ENCODE peak calls at places on chromosomes 3 and 15, in five cellular contexts. One of them, this sample, is unnamed.

GRCh38 chr3:175274056-175274455 is 414.9 kb downstream of the NAALADL2 start:
- DNase-seq in mammary epithelial cell: peak; percentile 20
- DNase-seq in lower leg skin: no peak
- DNase-seq in PC-3: no peak
- DNase-seq in pancreas: no peak
- DNase-seq in this sample: no peak

GRCh38 chr3:42507252-42507651 is 4.8 kb downstream of the VIPR1 start:
- DNase-seq in PC-3: peak; percentile 61
- DNase-seq in pancreas: peak; percentile 50
- DNase-seq in mammary epithelial cell: peak; percentile 13
- DNase-seq in lower leg skin: peak; percentile 85
- DNase-seq in this sample: no peak

GRCh38 chr15:95567686-95568085 is 762.8 kb upstream of the NR2F2 start:
- DNase-seq in PC-3: no peak
- DNase-seq in pancreas: no peak
- DNase-seq in lower leg skin: no peak
- DNase-seq in mammary epithelial cell: no peak
- DNase-seq in this sample: no peak

GRCh38 chr3:126005951-126006350 is 37.0 kb downstream of the ROPN1B start:
- DNase-seq in pancreas: no peak
- DNase-seq in lower leg skin: no peak
- DNase-seq in PC-3: peak; percentile 3
- DNase-seq in mammary epithelial cell: peak; percentile 83
- DNase-seq in this sample: no peak

GRCh38 chr3:98914210-98915080 is 12.9 kb upstream of the DCBLD2 start:
- DNase-seq in mammary epithelial cell: peak; percentile 48
- DNase-seq in pancreas: peak; percentile 20
- DNase-seq in lower leg skin: no peak
- DNase-seq in PC-3: peak; percentile 93
- DNase-seq in this sample: no peak

GRCh38 chr3:195200010-195200822 is 70.7 kb downstream of the XXYLT1 start:
- DNase-seq in PC-3: no peak
- DNase-seq in lower leg skin: no peak
- DNase-seq in mammary epithelial cell: no peak
- DNase-seq in pancreas: no peak
- DNase-seq in this sample: no peak

GRCh38 chr15:65423977-65424679 is 1.4 kb upstream of the IGDCC4 start:
- DNase-seq in PC-3: peak; percentile 52
- DNase-seq in pancreas: no peak
- DNase-seq in lower leg skin: peak; percentile 56
- DNase-seq in mammary epithelial cell: no peak
- DNase-seq in this sample: no peak

GRCh38 chr3:138846350-138846756 is 11.6 kb upstream of the PIK3CB start:
- DNase-seq in pancreas: no peak
- DNase-seq in PC-3: no peak
- DNase-seq in mammary epithelial cell: no peak
- DNase-seq in lower leg skin: no peak
- DNase-seq in this sample: no peak

GRCh38 chr15:91782221-91782620 is 71.3 kb upstream of the SLCO3A1 start:
- DNase-seq in lower leg skin: no peak
- DNase-seq in mammary epithelial cell: no peak
- DNase-seq in PC-3: no peak
- DNase-seq in pancreas: peak; percentile 12
- DNase-seq in this sample: no peak

GRCh38 chr15:67066041-67067021 is 929 bp downstream of the SMAD3 start:
- DNase-seq in PC-3: no peak
- DNase-seq in mammary epithelial cell: peak; percentile 39
- DNase-seq in pancreas: peak; percentile 43
- DNase-seq in lower leg skin: no peak
- DNase-seq in this sample: peak; percentile 31

GRCh38 chr3:137035631-137036030 is 77.8 kb downstream of the IL20RB start:
- DNase-seq in mammary epithelial cell: no peak
- DNase-seq in lower leg skin: no peak
- DNase-seq in PC-3: peak; percentile 45
- DNase-seq in pancreas: no peak
- DNase-seq in this sample: peak; percentile 28
- TF ChIP-seq CTCF in mammary epithelial cell: peak; percentile 47
- TF ChIP-seq CTCF in lower leg skin: no peak
- TF ChIP-seq CTCF in PC-3: peak; percentile 29
- TF ChIP-seq CTCF in pancreas: no peak
- TF ChIP-seq CTCF in this sample: no peak

DNA sequence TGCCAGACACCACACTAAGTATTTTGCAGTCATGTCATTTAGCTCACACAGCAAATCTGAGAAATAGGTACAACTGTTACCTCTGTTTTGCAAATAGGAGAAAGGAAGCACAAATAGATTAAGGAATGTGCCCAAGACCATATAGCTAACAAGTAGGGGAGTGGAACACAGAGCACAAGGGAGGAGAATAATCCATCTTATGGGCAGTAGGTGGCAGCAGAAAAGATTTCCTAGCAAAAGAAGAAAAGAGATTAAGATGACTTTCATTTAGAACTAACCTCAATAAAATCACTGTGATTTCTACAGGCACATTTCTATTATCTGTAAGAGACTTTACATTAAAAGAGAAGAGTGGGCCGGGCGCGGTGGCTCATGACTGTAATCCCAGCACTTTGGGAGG is 49.1 kb downstream of the NR1I2 start:
- DNase-seq in pancreas: no peak
- DNase-seq in mammary epithelial cell: no peak
- DNase-seq in PC-3: peak; percentile 41
- DNase-seq in lower leg skin: no peak
- DNase-seq in this sample: no peak
- TF ChIP-seq CTCF in pancreas: no peak
- TF ChIP-seq CTCF in mammary epithelial cell: peak; percentile 14
- TF ChIP-seq CTCF in PC-3: peak; percentile 61
- TF ChIP-seq CTCF in lower leg skin: no peak
- TF ChIP-seq CTCF in this sample: no peak

DNA sequence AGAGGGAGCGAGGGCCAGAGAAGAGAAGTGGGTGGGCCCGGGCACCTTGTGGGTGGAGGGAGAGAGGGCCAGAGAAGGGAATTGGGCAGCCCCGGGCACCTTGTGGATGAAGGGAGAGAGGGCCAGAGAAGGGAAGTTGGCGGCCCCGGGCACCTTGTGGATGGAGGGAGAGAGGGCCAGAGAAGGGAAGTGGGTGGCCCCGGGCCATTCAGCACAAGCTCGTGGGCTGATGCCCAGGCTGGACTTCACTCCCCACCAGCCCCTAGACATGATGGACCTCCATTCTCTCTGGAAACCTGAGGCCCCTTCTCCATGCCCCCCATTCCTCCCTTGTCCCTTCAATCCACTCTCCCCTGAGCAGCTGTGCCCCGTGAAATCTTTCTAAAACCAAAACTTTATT is 15.8 kb downstream of the DUSP7 start:
- DNase-seq in mammary epithelial cell: no peak
- DNase-seq in PC-3: no peak
- DNase-seq in lower leg skin: no peak
- DNase-seq in pancreas: no peak
- DNase-seq in this sample: no peak
- TF ChIP-seq CTCF in mammary epithelial cell: no peak
- TF ChIP-seq CTCF in PC-3: no peak
- TF ChIP-seq CTCF in lower leg skin: no peak
- TF ChIP-seq CTCF in pancreas: no peak
- TF ChIP-seq CTCF in this sample: no peak

DNA sequence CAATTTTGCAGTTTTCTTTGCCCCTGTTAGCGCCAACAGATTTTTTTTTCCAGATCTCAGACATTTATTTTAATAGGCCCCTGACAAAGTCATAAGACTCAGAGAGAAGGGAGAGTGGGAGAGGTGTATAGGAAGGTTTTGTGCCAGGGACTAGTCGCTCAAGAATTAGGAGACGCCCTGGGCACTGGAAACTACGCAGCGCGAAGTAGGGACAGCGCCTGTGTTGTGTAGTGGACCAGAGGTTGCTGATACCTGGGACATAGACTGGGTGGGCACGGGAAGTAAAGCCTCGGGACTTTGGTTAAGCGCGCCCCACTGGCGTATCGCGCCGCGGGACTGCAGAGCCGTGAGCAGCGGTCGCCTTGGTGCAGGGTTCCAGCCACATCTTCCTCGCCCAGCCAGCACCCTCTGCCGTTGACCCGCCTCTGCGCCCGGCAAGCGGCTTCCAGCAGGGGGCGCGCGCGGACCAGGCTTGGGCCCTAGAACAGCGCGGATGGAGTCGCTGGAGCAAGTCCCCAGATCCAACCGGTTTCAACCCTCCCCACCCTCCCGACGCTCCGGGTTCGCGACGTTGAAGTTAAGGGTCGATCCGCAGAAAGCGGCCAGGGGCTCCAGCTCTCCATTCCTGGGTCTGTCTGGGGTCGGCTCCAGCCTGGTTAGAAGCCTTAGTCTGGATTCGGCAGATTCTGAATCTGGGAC is 3.0 kb upstream of the ISLR2 start:
- DNase-seq in PC-3: peak; percentile 86
- DNase-seq in pancreas: peak; percentile 87
- DNase-seq in mammary epithelial cell: peak; percentile 76
- DNase-seq in lower leg skin: peak; percentile 98
- DNase-seq in this sample: peak; percentile 99
- TF ChIP-seq CTCF in PC-3: peak; percentile 77
- TF ChIP-seq CTCF in pancreas: peak; percentile 97
- TF ChIP-seq CTCF in mammary epithelial cell: peak; percentile 80
- TF ChIP-seq CTCF in lower leg skin: no peak
- TF ChIP-seq CTCF in this sample: peak; percentile 94

DNA sequence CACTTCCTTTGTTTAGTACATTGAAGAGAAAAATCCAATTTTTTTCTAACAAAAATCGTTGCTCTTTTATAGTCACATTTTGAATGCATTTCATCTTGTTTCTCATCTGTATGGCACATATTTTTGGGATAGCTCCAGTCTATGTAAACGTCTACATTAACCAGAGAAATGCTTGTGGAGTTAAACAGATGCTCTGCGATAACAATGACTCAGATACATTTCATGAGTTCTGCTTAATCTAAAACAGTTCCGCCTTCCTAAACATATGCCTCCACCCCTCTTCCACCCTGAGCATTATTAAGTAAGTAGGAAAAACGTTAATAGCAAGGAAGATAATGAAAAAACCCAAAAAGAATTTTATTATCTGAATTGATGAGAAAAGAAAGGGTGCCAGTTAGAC is 396.1 kb downstream of the TUSC7 start:
- DNase-seq in pancreas: no peak
- DNase-seq in mammary epithelial cell: no peak
- DNase-seq in lower leg skin: no peak
- DNase-seq in PC-3: no peak
- DNase-seq in this sample: no peak
- TF ChIP-seq CTCF in pancreas: no peak
- TF ChIP-seq CTCF in mammary epithelial cell: no peak
- TF ChIP-seq CTCF in lower leg skin: no peak
- TF ChIP-seq CTCF in PC-3: no peak
- TF ChIP-seq CTCF in this sample: no peak

GRCh38 chr3:122102191-122102935 is 47.2 kb downstream of the CD86 start:
- DNase-seq in mammary epithelial cell: peak; percentile 56
- DNase-seq in PC-3: no peak
- DNase-seq in lower leg skin: no peak
- DNase-seq in pancreas: no peak
- DNase-seq in this sample: no peak

GRCh38 chr3:122099255-122099654 is 44.1 kb downstream of the CD86 start:
- DNase-seq in PC-3: no peak
- DNase-seq in mammary epithelial cell: no peak
- DNase-seq in pancreas: no peak
- DNase-seq in lower leg skin: no peak
- DNase-seq in this sample: no peak

GRCh38 chr3:122100591-122101491 is 45.7 kb downstream of the CD86 start:
- DNase-seq in mammary epithelial cell: no peak
- DNase-seq in PC-3: peak; percentile 16
- DNase-seq in pancreas: no peak
- DNase-seq in lower leg skin: no peak
- DNase-seq in this sample: no peak

GRCh38 chr3:122103821-122104514 is 48.8 kb downstream of the CD86 start:
- DNase-seq in mammary epithelial cell: no peak
- DNase-seq in PC-3: no peak
- DNase-seq in lower leg skin: no peak
- DNase-seq in pancreas: no peak
- DNase-seq in this sample: no peak

DNA sequence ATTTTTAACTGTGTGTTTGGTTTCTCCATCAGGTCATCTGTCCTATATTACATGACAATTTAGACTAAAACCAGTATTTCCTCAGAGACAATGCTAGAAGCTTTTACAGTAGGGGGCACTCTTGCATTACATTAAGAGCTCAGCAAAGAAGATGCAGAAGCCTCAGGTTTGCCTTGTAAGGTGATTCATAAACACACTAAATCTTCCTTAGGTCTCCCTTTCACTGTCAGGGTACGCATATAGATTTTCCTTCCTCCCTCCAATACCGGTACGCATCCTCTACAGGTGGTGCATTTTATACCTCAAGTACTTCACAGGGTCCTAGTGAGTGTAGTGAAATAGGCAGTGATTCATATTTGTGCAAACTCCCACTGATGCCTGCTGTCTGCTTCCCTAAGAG is 46.5 kb downstream of the CD86 start:
- DNase-seq in lower leg skin: no peak
- DNase-seq in pancreas: peak; percentile 19
- DNase-seq in mammary epithelial cell: peak; percentile 66
- DNase-seq in PC-3: peak; percentile 87
- DNase-seq in this sample: peak; percentile 37
- TF ChIP-seq CTCF in lower leg skin: no peak
- TF ChIP-seq CTCF in pancreas: peak; percentile 21
- TF ChIP-seq CTCF in mammary epithelial cell: peak; percentile 76
- TF ChIP-seq CTCF in PC-3: peak; percentile 85
- TF ChIP-seq CTCF in this sample: no peak

GRCh38 chr15:73325191-73325980 is 43.4 kb downstream of the HCN4 start:
- DNase-seq in lower leg skin: no peak
- DNase-seq in pancreas: no peak
- DNase-seq in mammary epithelial cell: no peak
- DNase-seq in PC-3: no peak
- DNase-seq in this sample: peak; percentile 63
- TF ChIP-seq CTCF in lower leg skin: no peak
- TF ChIP-seq CTCF in pancreas: no peak
- TF ChIP-seq CTCF in mammary epithelial cell: no peak
- TF ChIP-seq CTCF in PC-3: peak; percentile 31
- TF ChIP-seq CTCF in this sample: peak; percentile 67

GRCh38 chr3:140216249-140216648 is 281.3 kb downstream of the CLSTN2 start:
- DNase-seq in PC-3: no peak
- DNase-seq in pancreas: no peak
- DNase-seq in lower leg skin: no peak
- DNase-seq in mammary epithelial cell: peak; percentile 4
- DNase-seq in this sample: no peak
- TF ChIP-seq CTCF in PC-3: peak; percentile 43
- TF ChIP-seq CTCF in pancreas: no peak
- TF ChIP-seq CTCF in lower leg skin: no peak
- TF ChIP-seq CTCF in mammary epithelial cell: peak; percentile 70
- TF ChIP-seq CTCF in this sample: peak; percentile 20

This sample was measured in endothelial cell.